ENCODE peak calls at places on chromosomes 3 and 15, in five cellular contexts. B, W, I, P and D are unnamed samples.

GRCh38 chr15:47908950-47909670 is 191.8 kb downstream of the SEMA6D start:
- DNase-seq in B (no peak), P (no peak), W (no peak), I (no peak), D (peak)

GRCh38 chr3:65170357-65171090 is 482.7 kb upstream of the ADAMTS9 start:
- DNase-seq in B (peak), P (peak), I (no peak), W (peak), D (no peak)

GRCh38 chr15:60799885-60800728 is 321.2 kb upstream of the ICE2 start:
- DNase-seq in W (no peak), I (no peak), P (no peak), B (no peak), D (no peak)

GRCh38 chr3:193930247-193930646 is 205.7 kb upstream of the HES1 start:
- DNase-seq in P (no peak), I (no peak), B (no peak), W (no peak), D (no peak)

GRCh38 chr3:194781617-194782016 is 95.9 kb downstream of the FAM43A start:
- DNase-seq in W (no peak), P (no peak), B (no peak), I (no peak), D (no peak)

GRCh38 chr3:131387796-131388195 is 6.2 kb downstream of the NUDT16 start:
- DNase-seq in I (no peak), P (no peak), B (no peak), W (no peak), D (no peak)

GRCh38 chr3:77052733-77053680 is 13.1 kb downstream of the ROBO2 start:
- DNase-seq in I (no peak), P (no peak), B (no peak), W (no peak), D (no peak)

GRCh38 chr3:3560566-3561336 is 238.5 kb upstream of the LRRN1 start:
- DNase-seq in P (no peak), I (no peak), B (no peak), W (peak), D (no peak)

GRCh38 chr3:195736866-195737490 is 16.2 kb downstream of the MUC20 start:
- DNase-seq in I (no peak), B (no peak), W (no peak), P (no peak), D (no peak)

GRCh38 chr15:60070838-60071493 is 66.9 kb downstream of the FOXB1 start:
- DNase-seq in W (peak), B (no peak), I (no peak), P (no peak), D (peak)

GRCh38 chr3:177700117-177700516 is 502.8 kb upstream of the TBL1XR1 start:
- DNase-seq in W (no peak), I (no peak), P (no peak), B (no peak), D (no peak)

GRCh38 chr3:111571272-111571671 is 23.9 kb downstream of the ZBED2 start:
- DNase-seq in W (no peak), B (no peak), I (no peak), P (no peak), D (no peak)

GRCh38 chr3:21641959-21642358 is 109.1 kb downstream of the ZNF385D start:
- DNase-seq in I (no peak), B (no peak), W (no peak), P (no peak), D (no peak)

GRCh38 chr15:40050788-40051615 is 12.0 kb upstream of the SRP14 start:
- DNase-seq in W (no peak), P (no peak), B (no peak), I (no peak), D (no peak)

GRCh38 chr15:30985081-30985531 is 6.3 kb downstream of the MTMR10 start:
- DNase-seq in B (peak), W (no peak), P (peak), I (no peak), D (no peak)

GRCh38 chr15:83127547-83128150 is 20.2 kb downstream of the TM6SF1 start:
- DNase-seq in I (no peak), W (no peak), P (no peak), B (no peak), D (no peak)

GRCh38 chr3:29514170-29514569 is 233.3 kb downstream of the RBMS3 start:
- DNase-seq in P (no peak), I (no peak), W (no peak), B (no peak), D (no peak)

GRCh38 chr3:123076496-123077418 is 9.9 kb downstream of the PDIA5 start:
- DNase-seq in W (no peak), B (peak), I (no peak), P (no peak), D (no peak)

GRCh38 chr15:55685292-55685691 is 57.7 kb downstream of the PRTG start:
- DNase-seq in W (no peak), P (no peak), I (no peak), B (no peak), D (no peak)

GRCh38 chr3:194787072-194787471 is 101.4 kb downstream of the FAM43A start:
- DNase-seq in W (no peak), I (no peak), P (no peak), B (no peak), D (no peak)

GRCh38 chr3:146160233-146160963 is 586 bp downstream of the PLOD2 start:
- DNase-seq in W (peak), P (peak), B (peak), I (no peak), D (peak)

GRCh38 chr3:197242784-197243432 is 55.5 kb downstream of the DLG1 start:
- DNase-seq in P (no peak), W (no peak), I (no peak), B (no peak), D (no peak)

GRCh38 chr3:190970560-190970959 is 108.1 kb upstream of the GMNC start:
- DNase-seq in B (no peak), W (no peak), I (no peak), P (no peak), D (no peak)

GRCh38 chr3:107643038-107643883 is 120.5 kb downstream of the BBX start:
- DNase-seq in W (no peak), P (no peak), I (no peak), B (no peak), D (no peak)
- TF ChIP-seq CTCF in W (peak), P (no peak), I (no peak), B (no peak), D (no peak)

DNA sequence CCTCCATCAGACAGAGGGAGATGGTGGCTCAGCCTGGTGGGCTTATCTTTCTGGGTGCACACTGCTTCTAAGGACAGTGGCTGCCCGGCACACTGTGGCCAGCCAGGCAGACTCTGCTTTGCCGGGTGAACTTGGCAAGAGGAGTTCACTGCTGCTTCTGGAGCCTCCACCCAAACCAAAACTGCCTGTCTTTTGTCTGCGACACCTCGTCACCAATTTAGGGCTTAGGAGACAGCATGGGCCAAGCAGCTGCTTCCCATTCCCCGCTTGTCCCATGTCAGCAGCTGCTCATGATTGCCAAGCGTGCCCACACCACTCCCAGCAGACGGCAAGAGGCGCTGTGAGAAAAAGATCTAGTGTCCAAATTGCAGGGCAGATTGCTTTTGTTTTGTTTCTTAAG is 57.3 kb downstream of the LSM3 start:
- DNase-seq in B (peak), P (peak), I (no peak), W (no peak), D (no peak)
- H3K27ac ChIP-seq in B (peak), P (no peak), I (peak), W (no peak), D (no peak)

DNA sequence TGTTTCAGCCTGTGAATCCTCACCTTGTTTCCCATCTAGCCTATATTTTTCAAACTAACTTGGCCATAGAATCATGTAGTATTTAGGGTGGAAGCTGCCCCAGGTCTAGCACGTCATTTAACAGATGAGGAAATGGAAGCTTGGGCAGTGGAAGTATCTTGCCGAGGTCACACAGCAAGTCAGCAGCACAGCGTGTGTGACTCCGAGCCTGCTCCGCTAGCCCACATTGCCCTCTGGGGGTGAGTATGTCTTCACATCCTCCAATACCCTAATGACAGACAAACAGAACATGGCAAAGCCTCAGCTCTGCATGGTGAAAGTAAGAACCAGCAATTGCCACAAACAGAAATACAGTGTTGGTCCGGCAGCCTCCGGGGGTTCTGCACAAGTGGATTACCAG is 2.2 kb upstream of the CCR5 start:
- DNase-seq in P (peak), W (no peak), I (peak), B (peak), D (peak)
- TF ChIP-seq CTCF in P (no peak), W (peak), I (peak), B (peak), D (no peak)

DNA sequence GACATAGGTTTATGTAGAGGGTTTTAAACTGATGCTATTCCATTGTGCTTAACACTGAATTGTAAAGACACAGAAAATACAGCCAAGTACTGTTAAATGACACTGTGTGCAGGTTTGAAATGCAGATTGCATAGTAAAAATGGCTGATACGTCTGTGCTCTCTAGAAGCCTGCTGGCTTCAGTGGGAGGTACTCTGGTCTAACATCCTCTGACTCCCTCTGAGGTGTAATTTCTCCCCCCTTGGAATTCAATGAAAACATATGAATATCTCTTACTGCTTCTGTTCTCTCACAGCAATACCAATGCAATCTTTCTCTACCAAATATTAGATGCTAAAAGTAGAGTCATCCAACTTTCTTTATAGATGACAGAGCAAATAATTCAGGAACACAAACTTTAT is 176.6 kb downstream of the SLC9A9 start:
- DNase-seq in I (no peak), P (no peak), W (no peak), B (no peak), D (no peak)
- H3K27ac ChIP-seq in I (no peak), P (no peak), W (no peak), B (no peak), D (no peak)

DNA sequence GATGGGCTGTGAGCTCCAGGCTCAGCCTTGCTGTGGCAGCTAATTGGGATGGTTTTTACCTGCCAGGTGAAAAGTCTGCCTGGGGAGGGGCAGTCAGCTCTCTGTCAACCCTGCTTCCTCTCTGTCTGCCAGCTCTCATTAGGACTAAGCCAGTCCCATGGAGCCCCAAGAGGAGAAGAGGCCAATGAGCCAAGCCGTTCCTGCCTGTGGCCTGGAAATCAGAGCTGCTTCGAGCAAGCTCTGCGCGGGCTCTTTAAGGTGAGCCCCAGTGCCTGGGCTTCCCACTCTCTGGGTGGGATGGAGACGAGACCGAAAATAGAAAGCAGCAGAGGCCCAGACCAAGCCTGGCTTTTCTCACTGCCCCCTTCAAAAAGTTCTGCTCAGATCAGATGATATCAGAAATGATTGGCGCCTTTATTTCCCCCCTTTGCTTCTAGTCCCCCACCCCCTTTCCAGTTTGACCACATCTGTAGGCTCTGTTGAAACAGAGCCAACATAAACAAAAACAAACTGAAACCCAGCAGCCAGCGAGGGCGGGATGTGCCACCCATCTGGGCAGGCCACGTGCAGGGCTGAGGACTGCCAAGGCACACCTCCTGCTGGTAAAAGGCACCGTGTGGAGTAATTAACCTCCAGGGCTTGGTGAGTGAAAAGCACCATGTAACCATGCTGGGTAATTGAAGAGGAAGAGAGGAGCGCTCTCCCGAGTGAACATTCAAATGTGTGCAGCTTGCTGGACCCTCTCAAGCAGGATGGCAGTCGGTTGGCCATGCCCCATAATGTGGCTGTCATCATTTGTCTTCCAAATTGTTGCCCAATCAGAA is 471.0 kb upstream of the PROK2 start:
- DNase-seq in B (peak), W (no peak), I (no peak), P (no peak), D (peak)
- TF ChIP-seq CTCF in B (no peak), W (peak), I (no peak), P (no peak), D (no peak)

GRCh38 chr3:5141760-5142159 is 19.7 kb downstream of the ARL8B start:
- DNase-seq in W (no peak), P (no peak), I (no peak), B (no peak), D (no peak)

GRCh38 chr3:5136619-5137429 is 14.7 kb downstream of the ARL8B start:
- DNase-seq in B (no peak), I (no peak), P (no peak), W (no peak), D (peak)

GRCh38 chr3:5136211-5136610 is 14.1 kb downstream of the ARL8B start:
- DNase-seq in I (no peak), B (no peak), P (no peak), W (no peak), D (no peak)

GRCh38 chr3:5140230-5140621 is 18.1 kb downstream of the ARL8B start:
- DNase-seq in B (no peak), I (no peak), W (no peak), P (no peak), D (no peak)

DNA sequence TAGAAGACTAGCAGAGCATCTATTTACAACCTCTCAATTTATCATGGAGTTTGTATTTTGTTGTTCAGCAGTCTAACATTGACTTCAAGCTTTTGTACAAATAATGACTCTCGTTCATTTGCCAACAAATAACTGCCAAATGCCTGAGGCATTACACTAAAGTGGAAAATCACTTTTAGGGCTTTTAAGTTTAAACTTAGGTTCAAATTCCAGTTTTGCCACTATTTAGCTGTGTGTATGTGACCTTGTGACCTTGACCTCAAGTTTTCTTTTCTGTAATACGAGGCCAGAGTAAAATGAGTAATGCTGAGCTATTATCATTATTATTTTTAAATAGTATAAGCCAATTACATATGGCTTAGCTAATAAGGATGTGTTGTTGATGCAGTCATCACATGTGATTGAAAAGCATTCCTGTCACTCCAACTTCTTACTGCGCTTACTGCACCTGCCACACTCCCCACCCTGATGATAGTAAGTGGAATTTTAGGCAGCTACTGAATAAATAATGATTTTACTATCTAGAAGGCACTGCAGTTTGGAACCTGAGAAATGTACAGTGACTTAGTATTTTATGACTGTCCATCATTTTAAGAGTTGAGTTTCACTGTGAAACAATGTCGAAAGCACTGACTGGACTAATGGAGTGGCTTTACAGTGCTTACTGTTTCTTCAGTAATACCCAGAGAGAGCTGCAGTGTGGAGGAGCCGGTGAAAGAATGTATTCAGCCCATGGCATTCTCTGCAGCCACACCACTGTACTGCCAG is 16.3 kb downstream of the ARL8B start:
- DNase-seq in I (no peak), B (no peak), P (no peak), W (no peak), D (no peak)
- H3K27ac ChIP-seq in I (peak), B (no peak), P (peak), W (no peak), D (no peak)

GRCh38 chr3:58217209-58217811 is 6.5 kb upstream of the DNASE1L3 start:
- DNase-seq in P (peak), B (peak), W (peak), I (peak), D (peak)

GRCh38 chr3:58218904-58219303 is 8.1 kb upstream of the DNASE1L3 start:
- DNase-seq in W (no peak), B (no peak), P (no peak), I (no peak), D (no peak)

GRCh38 chr3:58216496-58217197 is 5.9 kb upstream of the DNASE1L3 start:
- DNase-seq in B (no peak), P (no peak), W (no peak), I (no peak), D (no peak)

GRCh38 chr3:58214484-58215316 is 3.9 kb upstream of the DNASE1L3 start:
- DNase-seq in P (no peak), B (no peak), W (peak), I (no peak), D (peak)

DNA sequence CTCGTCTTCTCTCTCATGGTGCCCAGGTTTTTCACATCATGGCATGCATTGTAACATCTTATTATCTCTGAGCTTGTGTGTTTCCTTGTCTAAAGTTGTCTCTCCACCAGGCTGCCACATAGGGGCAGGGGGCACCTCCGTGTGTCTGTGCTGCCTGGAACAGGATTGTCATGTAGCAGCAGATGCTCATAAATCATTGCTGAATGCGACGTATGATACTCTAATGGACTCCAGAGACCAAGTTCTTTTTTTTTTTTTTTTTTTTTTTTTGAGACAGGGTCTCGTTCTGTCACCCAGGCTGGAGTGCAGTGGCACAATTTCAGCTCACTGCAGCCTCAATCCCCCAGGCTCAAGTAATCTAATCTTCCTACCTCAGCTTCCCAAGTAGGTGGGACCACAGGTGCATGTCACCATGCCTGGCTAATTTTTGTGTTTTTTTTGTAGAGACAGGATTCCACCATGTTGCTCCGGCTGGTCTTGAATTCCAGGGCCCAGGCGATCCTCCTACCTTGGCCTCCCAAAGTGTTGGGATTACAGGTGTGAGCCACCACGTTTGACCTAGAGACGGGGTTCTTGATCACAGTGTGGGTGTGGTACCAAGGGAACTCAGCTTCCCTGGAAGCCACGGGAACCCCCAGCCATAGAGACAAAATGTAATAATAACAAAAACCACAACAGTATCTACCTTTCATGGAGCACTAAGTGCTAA is 4.7 kb upstream of the DNASE1L3 start:
- DNase-seq in I (no peak), W (no peak), B (no peak), P (no peak), D (no peak)
- TF ChIP-seq CTCF in I (no peak), W (no peak), B (no peak), P (no peak), D (no peak)